ENCODE peak calls at places on chromosomes 1 and 21, in ten cellular contexts. B, V, W, I, A, S, L, Q, X and J are unnamed samples.

GRCh38 chr1:93842750-93843500 is 36.1 kb downstream of the DNTTIP2 start:
- DNase-seq in L (no peak), S (no peak), B (peak), A (no peak), Q (no peak), W (no peak), I (no peak), V (no peak), X (no peak), J (no peak)

GRCh38 chr1:112143871-112144441 is 154.5 kb upstream of the KCND3 start:
- DNase-seq in W (no peak), Q (no peak), A (no peak), V (no peak), B (no peak), S (no peak), L (no peak), I (no peak), X (no peak), J (no peak)

GRCh38 chr1:34460193-34460592 is 283.5 kb downstream of the C1orf94 start:
- DNase-seq in L (peak), B (peak), I (peak), Q (peak), S (peak), X (no peak), W (peak), V (peak), A (no peak), J (peak)

GRCh38 chr1:226723640-226724532 is 15.2 kb downstream of the ITPKB start:
- DNase-seq in Q (no peak), S (no peak), X (peak), A (peak), B (peak), L (peak), W (no peak), V (no peak), I (no peak), J (no peak)

GRCh38 chr1:15172405-15173259 is 19.1 kb downstream of the TMEM51 start:
- DNase-seq in B (no peak), X (no peak), W (no peak), A (no peak), L (no peak), V (no peak), S (no peak), Q (no peak), I (no peak), J (no peak)

GRCh38 chr1:192489748-192490147 is 85.8 kb upstream of the RGS1 start:
- DNase-seq in X (peak), W (peak), Q (no peak), A (no peak), V (peak), S (peak), B (no peak), L (peak), I (no peak), J (no peak)

GRCh38 chr1:37032660-37033354 is 1.5 kb downstream of the GRIK3 start:
- DNase-seq in W (no peak), Q (no peak), I (no peak), L (no peak), A (no peak), V (no peak), B (no peak), X (no peak), S (no peak), J (no peak)

GRCh38 chr1:113684153-113684541 is 75.1 kb downstream of the PHTF1 start:
- DNase-seq in L (peak), S (peak), I (no peak), X (peak), B (peak), V (peak), Q (no peak), W (no peak), A (peak), J (peak)

GRCh38 chr1:23483327-23484252 is at the start of gene ASAP3:
- DNase-seq in B (peak), S (peak), A (peak), Q (no peak), V (peak), L (peak), I (no peak), W (no peak), X (peak), J (no peak)

GRCh38 chr1:231385118-231385748 is 36.9 kb downstream of the EGLN1 start:
- DNase-seq in B (no peak), A (no peak), X (no peak), I (no peak), W (no peak), Q (no peak), V (peak), S (no peak), L (no peak), J (no peak)

GRCh38 chr1:11355594-11356467 is 82.8 kb downstream of the UBIAD1 start:
- DNase-seq in I (no peak), S (no peak), L (peak), Q (no peak), X (no peak), V (no peak), A (no peak), W (no peak), B (no peak), J (no peak)

GRCh38 chr1:246705368-246705767 is 18.8 kb upstream of the SCCPDH start:
- DNase-seq in S (no peak), I (no peak), Q (no peak), L (no peak), A (no peak), X (no peak), B (no peak), W (peak), V (no peak), J (no peak)

GRCh38 chr1:180923024-180923841 is 10.5 kb downstream of the KIAA1614 start:
- DNase-seq in L (peak), I (no peak), X (no peak), W (no peak), S (no peak), B (no peak), V (no peak), Q (peak), A (no peak), J (peak)

GRCh38 chr1:70966018-70966638 is 81.5 kb downstream of the PTGER3 start:
- DNase-seq in W (peak), S (no peak), X (no peak), L (no peak), I (no peak), Q (no peak), B (no peak), A (no peak), V (no peak), J (peak)

GRCh38 chr1:235557495-235557894 is 53.2 kb upstream of the B3GALNT2 start:
- DNase-seq in L (no peak), A (no peak), V (no peak), B (peak), Q (no peak), I (no peak), S (no peak), X (no peak), W (no peak), J (peak)

GRCh38 chr1:37858931-37859506 is 373 bp downstream of the MTF1 start:
- DNase-seq in B (no peak), V (no peak), A (no peak), S (peak), W (no peak), I (no peak), L (peak), Q (no peak), X (peak), J (peak)

GRCh38 chr1:77175230-77175844 is 43.9 kb downstream of the PIGK start:
- DNase-seq in Q (no peak), I (no peak), W (peak), S (no peak), A (no peak), B (no peak), V (no peak), L (no peak), X (no peak), J (peak)

GRCh38 chr1:12202577-12202976 is 27.3 kb upstream of the VPS13D start:
- DNase-seq in W (no peak), A (no peak), X (no peak), I (no peak), Q (no peak), B (no peak), V (no peak), S (no peak), L (no peak), J (no peak)

GRCh38 chr1:178075323-178075722 is 18.6 kb upstream of the RASAL2 start:
- DNase-seq in W (no peak), S (no peak), A (no peak), Q (no peak), X (no peak), L (no peak), I (no peak), V (no peak), B (no peak), J (no peak)

GRCh38 chr1:229430761-229431269 is 3.1 kb downstream of the ACTA1 start:
- DNase-seq in V (peak), X (no peak), Q (no peak), L (peak), A (peak), I (no peak), S (peak), B (peak), W (no peak), J (peak)

GRCh38 chr1:239247299-239247698 is 139.1 kb upstream of the CHRM3 start:
- DNase-seq in S (no peak), L (no peak), B (no peak), W (no peak), X (no peak), A (no peak), Q (no peak), I (no peak), V (no peak), J (no peak)

GRCh38 chr1:238647877-238648276 is 738.5 kb upstream of the CHRM3 start:
- DNase-seq in A (no peak), W (peak), B (no peak), I (no peak), V (no peak), X (no peak), L (no peak), S (no peak), Q (no peak), J (no peak)

GRCh38 chr1:17308593-17308992 is 596 bp downstream of the PADI4 start:
- DNase-seq in S (no peak), Q (no peak), I (no peak), X (peak), L (no peak), W (no peak), B (no peak), A (no peak), V (no peak), J (no peak)

GRCh38 chr21:42022906-42023305 is 12.7 kb upstream of the ZBTB21 start:
- DNase-seq in S (no peak), A (no peak), I (no peak), L (no peak), X (peak), Q (no peak), W (no peak), V (no peak), B (no peak), J (no peak)

GRCh38 chr21:32372755-32373154 is 20.1 kb downstream of the URB1 start:
- DNase-seq in W (no peak), Q (no peak), S (no peak), B (no peak), I (no peak), A (no peak), V (no peak), L (no peak), X (no peak), J (no peak)

GRCh38 chr1:91603409-91603808 is 102.8 kb downstream of the CDC7 start:
- DNase-seq in X (no peak), W (no peak), S (no peak), Q (peak), L (peak), B (no peak), V (no peak), A (no peak), I (no peak), J (no peak)

GRCh38 chr1:27634166-27634981 is 611 bp downstream of the FGR start:
- DNase-seq in W (no peak), B (no peak), V (peak), X (no peak), L (peak), Q (no peak), A (no peak), S (peak), I (no peak), J (no peak)
- TF ChIP-seq POLR2A in W (no peak), B (no peak), V (no peak), X (no peak), L (peak), Q (peak), A (no peak), S (no peak), I (peak), J (no peak)

GRCh38 chr1:155285063-155285462 is 7.8 kb downstream of the HCN3 start:
- DNase-seq in I (no peak), B (no peak), A (no peak), V (no peak), X (no peak), S (no peak), Q (no peak), W (no peak), L (no peak), J (no peak)

GRCh38 chr1:155286544-155286943 is 9.3 kb downstream of the HCN3 start:
- DNase-seq in Q (no peak), S (no peak), V (no peak), X (no peak), W (no peak), B (no peak), L (no peak), I (no peak), A (no peak), J (no peak)

GRCh38 chr1:155284476-155284875 is 7.2 kb downstream of the HCN3 start:
- DNase-seq in V (no peak), Q (no peak), L (no peak), W (no peak), A (no peak), I (no peak), X (no peak), B (no peak), S (no peak), J (no peak)

GRCh38 chr1:155287987-155288543 is 10.8 kb downstream of the HCN3 start:
- DNase-seq in I (no peak), B (no peak), X (no peak), S (no peak), A (no peak), Q (no peak), V (no peak), L (no peak), W (no peak), J (no peak)

DNA sequence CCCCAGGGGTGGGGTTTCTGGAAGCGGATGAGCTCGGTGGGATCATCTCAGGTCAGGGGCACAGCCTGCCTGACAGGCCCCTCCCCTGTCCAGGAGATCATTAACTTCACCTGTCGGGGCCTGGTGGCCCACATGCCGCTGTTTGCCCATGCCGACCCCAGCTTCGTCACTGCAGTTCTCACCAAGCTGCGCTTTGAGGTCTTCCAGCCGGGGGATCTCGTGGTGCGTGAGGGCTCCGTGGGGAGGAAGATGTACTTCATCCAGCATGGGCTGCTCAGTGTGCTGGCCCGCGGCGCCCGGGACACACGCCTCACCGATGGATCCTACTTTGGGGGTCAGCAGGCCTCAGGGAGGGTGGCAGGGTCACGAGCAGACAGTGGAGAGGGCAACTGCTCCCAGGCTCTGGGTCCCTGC is 8.4 kb downstream of the HCN3 start:
- DNase-seq in I (no peak), W (no peak), S (no peak), L (no peak), Q (no peak), A (no peak), B (no peak), X (no peak), V (no peak), J (no peak)
- TF ChIP-seq POLR2A in I (no peak), W (no peak), S (no peak), L (no peak), Q (no peak), A (no peak), B (no peak), X (no peak), V (no peak), J (no peak)

DNA sequence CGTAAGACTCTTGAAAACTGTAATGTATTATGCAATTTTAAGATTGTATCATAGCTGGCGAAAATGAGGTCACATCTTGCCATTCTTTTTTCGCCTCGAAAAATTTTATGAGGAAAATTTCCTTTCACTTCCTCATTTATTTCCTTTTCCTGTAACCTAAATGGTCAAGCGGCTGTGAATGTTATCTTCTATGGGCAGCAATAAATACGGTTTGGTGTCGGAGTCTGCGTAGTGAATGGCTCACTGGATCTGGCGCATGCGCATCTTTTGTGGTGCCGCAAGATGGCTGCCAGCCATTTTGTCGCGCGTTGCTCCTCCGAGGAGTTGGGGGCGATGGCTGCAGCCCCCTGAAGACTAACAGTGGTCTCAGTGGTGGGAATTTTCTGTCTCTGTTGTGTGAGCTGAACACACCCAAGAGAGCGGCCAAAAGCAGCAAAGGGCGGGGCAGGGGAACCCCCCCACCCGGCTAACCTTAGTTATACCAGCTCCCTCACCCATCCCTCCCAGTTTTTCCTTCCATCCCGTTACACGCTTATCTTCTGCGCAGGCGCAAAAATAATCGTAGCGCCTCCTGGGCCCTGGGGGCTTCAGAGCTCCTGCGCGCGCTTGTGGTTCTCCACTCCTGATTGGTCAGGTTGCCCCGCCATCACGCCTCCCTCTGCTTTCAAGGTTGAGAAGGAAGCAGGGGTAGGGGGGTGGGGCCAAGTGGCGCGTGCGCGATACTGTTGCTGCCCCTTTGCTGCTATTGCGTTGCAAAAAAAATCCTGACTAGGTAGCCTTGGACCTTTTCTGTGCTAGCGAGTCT is at the start of gene RPRD2:
- DNase-seq in A (peak), I (peak), V (peak), X (peak), Q (peak), S (peak), W (peak), L (peak), B (peak), J (peak)
- TF ChIP-seq POLR2A in A (peak), I (peak), V (peak), X (peak), Q (peak), S (peak), W (peak), L (peak), B (peak), J (peak)

DNA sequence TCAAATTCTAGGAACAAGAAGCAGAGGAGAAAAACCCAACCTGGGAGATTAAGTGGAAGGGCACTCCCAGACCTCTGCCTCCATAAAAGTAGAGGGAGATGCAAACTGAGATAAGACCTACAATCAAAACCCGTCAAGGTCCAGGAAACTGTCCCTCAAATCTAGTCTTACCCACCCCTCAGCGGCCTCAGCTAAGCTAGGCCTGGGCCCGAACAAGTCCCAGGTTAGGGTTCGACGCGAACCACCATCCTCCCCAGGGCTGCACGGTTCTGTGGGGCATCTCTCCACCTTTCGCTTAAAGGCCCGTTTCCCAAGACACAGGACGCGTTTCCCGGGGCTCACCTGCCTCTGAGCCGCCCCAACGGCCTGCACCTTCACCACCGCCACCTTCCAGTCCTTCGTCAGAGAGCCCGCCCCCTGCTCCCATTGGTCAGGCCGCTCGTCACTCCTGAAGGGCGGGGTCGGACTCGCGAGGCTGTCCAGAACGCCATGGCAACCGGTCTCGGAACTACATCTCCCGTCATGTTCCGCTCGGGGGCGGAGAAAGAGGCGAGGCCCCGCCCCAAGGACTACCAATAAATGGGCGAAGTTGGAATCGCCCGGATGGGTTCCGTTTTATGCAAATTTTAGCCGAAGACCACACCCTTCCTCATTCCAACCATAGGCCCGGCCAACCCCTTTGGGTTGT is at the start of gene CRYZL1:
- DNase-seq in A (peak), Q (peak), B (peak), W (peak), S (peak), V (peak), L (peak), I (peak), X (peak), J (peak)
- TF ChIP-seq POLR2A in A (peak), Q (peak), B (peak), W (peak), S (peak), V (peak), L (peak), I (peak), X (peak), J (peak)

DNA sequence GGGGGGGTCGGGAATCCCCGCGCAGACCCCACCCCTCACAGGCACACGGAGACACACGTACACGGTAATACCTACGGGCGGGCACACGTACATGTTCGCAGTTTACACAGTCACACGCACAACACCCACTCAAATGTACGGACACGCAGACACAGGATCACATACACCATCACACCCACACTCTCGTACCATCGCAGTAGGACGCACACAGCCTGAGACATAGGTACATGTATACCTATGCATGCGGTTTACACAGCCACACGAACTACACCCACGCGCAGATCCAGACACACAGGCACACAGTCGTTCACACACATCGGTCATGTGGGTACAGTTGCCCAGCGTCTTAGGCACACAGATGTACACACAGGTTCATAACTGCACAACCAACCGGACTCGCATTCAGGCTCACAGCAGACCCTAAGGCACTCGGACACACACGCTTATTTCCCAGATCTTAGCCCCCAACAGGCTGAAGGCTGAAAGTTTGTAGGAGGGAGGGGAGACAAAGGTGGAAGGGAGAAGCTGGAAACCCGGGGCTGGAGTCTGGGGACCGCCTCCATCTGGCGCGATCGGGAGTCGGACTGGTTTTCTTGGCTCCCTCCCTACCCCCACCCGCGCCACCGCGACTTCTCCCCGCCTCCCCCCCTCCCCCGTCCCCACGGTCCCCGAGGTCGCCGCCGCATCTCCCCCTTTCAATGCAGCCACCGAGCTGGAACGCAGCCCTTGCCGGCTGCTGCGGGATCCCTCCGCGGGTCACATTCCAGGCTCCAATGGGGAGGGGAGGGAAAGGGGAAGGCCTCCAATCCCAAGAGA is 51.9 kb upstream of the SYNC start:
- DNase-seq in A (no peak), B (peak), V (peak), W (no peak), X (no peak), S (no peak), I (no peak), Q (no peak), L (peak), J (peak)
- TF ChIP-seq POLR2A in A (no peak), B (no peak), V (peak), W (no peak), X (no peak), S (peak), I (no peak), Q (no peak), L (peak), J (peak)

GRCh38 chr1:165116732-165117131 is 239.8 kb downstream of the LMX1A start:
- DNase-seq in Q (no peak), X (no peak), A (no peak), W (peak), I (no peak), V (no peak), B (no peak), S (no peak), L (no peak), J (no peak)
- TF ChIP-seq POLR2A in Q (no peak), X (no peak), A (no peak), W (no peak), I (no peak), V (no peak), B (no peak), S (no peak), L (no peak), J (no peak)